ENCODE peak calls at places on chromosomes 16 and 17, in five cellular contexts. A, E, W, M and K are unnamed samples. For H3K4me1, the result is how much of the 10 kb centered on the place peaks cover.

GRCh38 chr17:42821176-42821575 is 2.9 kb downstream of the BECN1 start:
- DNase-seq in A (no peak), E (no peak), M (no peak), W (no peak), K (no peak)

GRCh38 chr17:10360578-10360977 is 12.2 kb downstream of the MYH13 start:
- DNase-seq in A (no peak), W (peak), E (no peak), M (no peak), K (no peak)

GRCh38 chr16:49932943-49933342 is 77.0 kb upstream of the ZNF423 start:
- DNase-seq in E (peak), W (peak), M (no peak), A (no peak), K (no peak)

GRCh38 chr17:79620207-79621038 is 9.6 kb upstream of the RBFOX3 start:
- DNase-seq in E (no peak), A (no peak), M (no peak), W (no peak), K (no peak)

GRCh38 chr17:74513987-74514631 is 17.2 kb downstream of the CD300LB start:
- DNase-seq in E (peak), W (peak), M (peak), A (peak), K (peak)

GRCh38 chr17:20084621-20085282 is 75.6 kb downstream of the SPECC1 start:
- DNase-seq in E (no peak), A (no peak), M (no peak), W (no peak), K (no peak)

GRCh38 chr16:30808163-30808562 is 21.2 kb upstream of the ZNF629 start:
- DNase-seq in E (no peak), A (no peak), W (no peak), M (no peak), K (no peak)

GRCh38 chr17:83179378-83179777 is 100.0 kb downstream of the METRNL start:
- DNase-seq in M (no peak), W (no peak), E (no peak), A (no peak), K (peak)

GRCh38 chr17:60103957-60104356 is 25.2 kb upstream of the HEATR6 start:
- DNase-seq in E (no peak), W (no peak), M (no peak), A (no peak), K (no peak)

GRCh38 chr16:6835516-6835915 is 497.1 kb upstream of the RBFOX1 start:
- DNase-seq in W (no peak), E (no peak), A (no peak), M (no peak), K (no peak)

GRCh38 chr17:74526681-74527080 is 4.6 kb downstream of the CD300LB start:
- DNase-seq in W (no peak), A (no peak), E (no peak), M (no peak), K (no peak)

GRCh38 chr17:9971991-9972390 is 66.9 kb upstream of the RCVRN start:
- DNase-seq in E (no peak), W (peak), M (no peak), A (no peak), K (peak)

GRCh38 chr17:58504826-58505351 is 9.5 kb downstream of the MTMR4 start:
- DNase-seq in W (no peak), E (no peak), M (no peak), A (no peak), K (no peak)

GRCh38 chr17:75308732-75309629 is 19.7 kb upstream of the SLC25A19 start:
- DNase-seq in E (no peak), A (no peak), W (no peak), M (no peak), K (peak)

GRCh38 chr17:76154292-76154691 is 13.2 kb upstream of the FOXJ1 start:
- DNase-seq in M (no peak), A (no peak), W (no peak), E (no peak), K (no peak)

GRCh38 chr17:80345841-80346497 is 69.0 kb upstream of the ENDOV start:
- DNase-seq in W (no peak), M (no peak), E (no peak), A (no peak), K (no peak)

DNA sequence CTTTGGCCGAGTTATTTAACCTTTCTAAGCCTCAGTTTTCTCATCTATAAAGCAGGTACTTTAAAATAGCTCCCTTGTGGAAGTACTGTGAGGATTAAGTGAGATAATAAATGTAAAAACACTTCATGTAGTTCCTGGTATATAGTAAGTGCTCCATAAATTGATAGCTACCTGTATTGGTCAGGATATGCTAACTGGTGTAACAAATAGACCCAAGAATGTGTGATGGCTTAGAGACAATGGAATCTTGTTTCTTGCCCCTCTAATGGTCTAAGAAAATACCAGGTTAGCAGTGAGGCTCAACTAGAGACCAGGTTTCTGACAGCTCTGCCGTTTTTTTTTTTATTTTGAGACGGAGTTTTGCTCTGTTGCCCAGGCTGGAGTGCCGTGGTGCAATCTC is 29.8 kb downstream of the CCR7 start:
- DNase-seq in A (no peak), E (no peak), W (no peak), M (no peak), K (no peak)
- H3K4me1 ChIP-seq in A (under half), E (under half), W (under half), M (half or more), K (under half)

GRCh38 chr17:48491527-48492273 is 39.1 kb downstream of the HOXB1 start:
- DNase-seq in A (no peak), M (no peak), E (no peak), W (no peak), K (no peak)

GRCh38 chr17:48494335-48494734 is 36.5 kb downstream of the HOXB1 start:
- DNase-seq in M (no peak), W (peak), A (no peak), E (peak), K (no peak)

GRCh38 chr17:48490391-48491026 is 40.3 kb downstream of the HOXB1 start:
- DNase-seq in E (peak), A (no peak), M (no peak), W (no peak), K (no peak)

GRCh38 chr17:48489781-48490180 is 41.0 kb downstream of the HOXB1 start:
- DNase-seq in M (no peak), W (no peak), A (peak), E (no peak), K (no peak)

GRCh38 chr17:48492401-48493298 is 38.2 kb downstream of the HOXB1 start:
- DNase-seq in M (no peak), E (peak), A (peak), W (peak), K (peak)
- TF ChIP-seq EZH2 in M (no peak), E (no peak), A (peak), W (no peak), K (no peak)

GRCh38 chr17:38922538-38923291 is 2.7 kb upstream of the LASP1NB start:
- DNase-seq in A (peak), M (no peak), E (peak), W (peak), K (peak)
- H3K4me1 ChIP-seq in A (under half), M (under half), E (under half), W (under half), K (under half)

GRCh38 chr16:51114369-51114768 is 36.7 kb downstream of the SALL1 start:
- DNase-seq in A (peak), M (no peak), W (no peak), E (no peak), K (no peak)

GRCh38 chr16:51116353-51116752 is 34.7 kb downstream of the SALL1 start:
- DNase-seq in E (no peak), M (no peak), A (no peak), W (no peak), K (no peak)

GRCh38 chr16:51110618-51111234 is 40.3 kb downstream of the SALL1 start:
- DNase-seq in W (no peak), M (no peak), E (no peak), A (no peak), K (peak)

GRCh38 chr16:51112311-51112710 is 38.8 kb downstream of the SALL1 start:
- DNase-seq in E (no peak), W (no peak), M (no peak), A (no peak), K (no peak)

GRCh38 chr16:51113254-51114125 is 37.6 kb downstream of the SALL1 start:
- DNase-seq in E (no peak), M (no peak), W (no peak), A (peak), K (no peak)
- TF ChIP-seq EZH2 in E (peak), M (no peak), W (no peak), A (no peak), K (no peak)

GRCh38 chr17:57089391-57089790 is 4.3 kb downstream of the AKAP1 start:
- DNase-seq in A (no peak), M (no peak), E (no peak), W (no peak), K (no peak)

GRCh38 chr17:57090560-57091185 is 5.6 kb downstream of the AKAP1 start:
- DNase-seq in E (no peak), M (no peak), A (no peak), W (no peak), K (no peak)

GRCh38 chr17:57085448-57086068 is 512 bp downstream of the AKAP1 start:
- DNase-seq in M (no peak), E (no peak), A (peak), W (peak), K (peak)

GRCh38 chr17:57086069-57086930 is 1.3 kb downstream of the AKAP1 start:
- DNase-seq in E (no peak), M (no peak), A (peak), W (no peak), K (peak)

GRCh38 chr17:57088298-57088697 is 3.3 kb downstream of the AKAP1 start:
- DNase-seq in W (no peak), A (no peak), E (no peak), M (no peak), K (no peak)
- H3K4me1 ChIP-seq in W (under half), A (half or more), E (under half), M (under half), K (under half)

DNA sequence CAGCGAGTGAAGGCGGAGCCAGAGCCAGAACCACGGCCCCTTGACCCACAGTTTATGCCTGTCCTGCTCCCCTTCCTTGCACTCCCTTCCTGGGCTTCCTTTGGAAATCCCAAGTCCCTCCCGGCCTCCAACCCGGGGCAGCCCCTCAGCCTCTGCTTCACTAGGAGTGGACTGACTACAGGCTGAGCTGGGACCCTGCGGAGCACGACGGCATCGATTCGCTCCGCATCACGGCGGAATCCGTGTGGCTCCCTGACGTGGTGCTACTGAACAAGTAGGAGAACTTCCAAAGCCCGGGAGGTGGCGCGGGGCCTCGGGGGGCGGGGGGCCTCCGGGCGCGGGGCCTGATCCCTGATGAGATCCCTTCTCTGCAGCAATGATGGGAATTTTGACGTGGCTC is 1.8 kb downstream of the CHRNB1 start:
- DNase-seq in W (no peak), E (no peak), M (no peak), A (peak), K (no peak)
- TF ChIP-seq EZH2 in W (peak), E (no peak), M (no peak), A (no peak), K (no peak)

GRCh38 chr17:45313419-45313771 is 3.4 kb downstream of the MAP3K14 start:
- DNase-seq in E (no peak), A (no peak), M (no peak), W (no peak), K (no peak)

GRCh38 chr17:45315583-45316270 is 1.1 kb downstream of the MAP3K14 start:
- DNase-seq in M (no peak), A (no peak), W (no peak), E (no peak), K (no peak)

GRCh38 chr17:45312477-45313418 is 4.1 kb downstream of the MAP3K14 start:
- DNase-seq in M (no peak), A (no peak), E (no peak), W (no peak), K (no peak)

GRCh38 chr17:45314761-45315549 is 1.9 kb downstream of the MAP3K14 start:
- DNase-seq in W (no peak), M (no peak), A (no peak), E (no peak), K (no peak)

DNA sequence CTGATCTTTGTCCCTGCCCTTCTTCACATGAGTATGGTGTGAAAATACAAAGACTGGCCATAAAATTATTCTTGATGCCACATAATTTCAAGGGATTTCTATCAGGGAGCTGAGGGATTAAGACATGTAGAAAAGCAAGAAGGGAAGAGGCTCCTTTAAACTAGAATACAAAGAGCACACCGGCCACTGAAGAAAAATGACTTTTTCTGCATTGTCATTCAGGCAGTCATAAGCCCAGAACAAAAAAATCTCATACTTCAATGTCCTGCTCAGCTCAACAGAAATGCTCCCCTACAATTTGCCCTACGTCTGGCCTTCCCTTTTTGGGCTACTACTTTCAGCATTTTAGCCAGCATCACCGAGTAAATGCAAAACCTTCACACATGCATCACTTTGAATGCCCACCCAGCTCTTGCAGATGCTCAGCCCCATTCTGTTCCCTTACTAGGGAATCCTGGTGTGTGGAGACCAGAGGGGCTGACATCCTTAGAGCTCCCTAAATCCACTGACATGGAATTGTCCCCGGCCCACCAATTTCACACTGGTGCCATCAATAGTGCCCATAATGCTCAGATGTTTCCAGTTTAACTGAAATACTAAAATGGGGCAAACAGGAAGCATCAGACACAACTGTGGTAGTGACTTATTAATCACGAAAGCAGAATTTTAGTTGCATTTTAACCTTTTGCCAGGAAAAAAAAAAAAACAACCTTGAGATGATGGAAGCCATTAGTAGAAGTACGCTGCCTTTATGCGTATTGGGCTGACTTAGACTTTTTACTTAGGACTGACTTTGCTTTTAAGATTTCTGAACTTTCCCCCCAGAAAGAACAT is 2.7 kb downstream of the MAP3K14 start:
- DNase-seq in E (no peak), A (no peak), M (no peak), W (no peak), K (no peak)
- H3K4me1 ChIP-seq in E (half or more), A (under half), M (half or more), W (under half), K (under half)

GRCh38 chr17:51914613-51915012 is 243.9 kb downstream of the CA10 start:
- DNase-seq in A (no peak), M (no peak), E (no peak), W (no peak), K (no peak)
- TF ChIP-seq EZH2 in A (no peak), M (no peak), E (no peak), W (no peak), K (no peak)